ENCODE peak calls at places on chromosome 10, in seven cellular contexts. D, G, E, N, I, O and V are unnamed samples.

GRCh38 chr10:24396396-24396795 is 187.5 kb downstream of the KIAA1217 start:
- DNase-seq in D (no peak), G (peak; percentile 23), E (no peak), N (no peak), I (no peak), O (no peak), V (no peak)

GRCh38 chr10:77208857-77209256 is 428.8 kb downstream of the KCNMA1 start:
- DNase-seq in D (no peak), G (no peak), E (no peak), N (no peak), I (no peak), O (no peak), V (no peak)

GRCh38 chr10:43287056-43288007 is 20.5 kb upstream of the RASGEF1A start:
- DNase-seq in D (peak; percentile 27), G (peak; percentile 18), E (peak; percentile 19), N (peak; percentile 88), I (no peak), O (no peak), V (no peak)

GRCh38 chr10:14468022-14468421 is 137.3 kb upstream of the FRMD4A start:
- DNase-seq in D (no peak), G (peak; percentile 22), E (no peak), N (no peak), I (no peak), O (no peak), V (no peak)

GRCh38 chr10:132196178-132197113 is 9.7 kb downstream of the DPYSL4 start:
- DNase-seq in D (no peak), G (no peak), E (no peak), N (peak; percentile 64), I (no peak), O (no peak), V (no peak)

GRCh38 chr10:103278862-103279298 is 1.9 kb downstream of the INA start:
- DNase-seq in D (no peak), G (peak; percentile 71), E (peak; percentile 67), N (no peak), I (peak; percentile 79), O (peak; percentile 57), V (no peak)

GRCh38 chr10:33927347-33927746 is 592.9 kb upstream of the NRP1 start:
- DNase-seq in D (no peak), G (no peak), E (peak; percentile 29), N (no peak), I (no peak), O (no peak), V (no peak)

GRCh38 chr10:36185096-36185495 is 543.0 kb upstream of the FZD8 start:
- DNase-seq in D (no peak), G (no peak), E (no peak), N (no peak), I (no peak), O (no peak), V (no peak)

GRCh38 chr10:102796407-102797176 is 40.6 kb downstream of the CYP17A1 start:
- DNase-seq in D (peak; percentile 49), G (peak; percentile 74), E (peak; percentile 73), N (peak; percentile 92), I (no peak), O (peak; percentile 86), V (no peak)

GRCh38 chr10:132062641-132063390 is 2.9 kb upstream of the JAKMIP3 start:
- DNase-seq in D (no peak), G (no peak), E (no peak), N (no peak), I (no peak), O (peak; percentile 39), V (no peak)

GRCh38 chr10:72308320-72308987 is 34.7 kb downstream of the DDIT4 start:
- DNase-seq in D (no peak), G (peak; percentile 91), E (peak; percentile 98), N (peak; percentile 77), I (peak; percentile 64), O (peak; percentile 67), V (no peak)

GRCh38 chr10:132434405-132435005 is 37.5 kb downstream of the PWWP2B start:
- DNase-seq in D (no peak), G (no peak), E (no peak), N (peak; percentile 84), I (no peak), O (peak; percentile 65), V (no peak)

GRCh38 chr10:123236122-123236521 is 81.9 kb downstream of the BUB3 start:
- DNase-seq in D (no peak), G (peak; percentile 5), E (peak; percentile 13), N (no peak), I (no peak), O (no peak), V (no peak)

GRCh38 chr10:14665304-14665703 is 109.4 kb downstream of the FAM107B start:
- DNase-seq in D (no peak), G (peak; percentile 11), E (peak; percentile 11), N (no peak), I (peak; percentile 29), O (no peak), V (no peak)

GRCh38 chr10:116151076-116151475 is 121.9 kb downstream of the GFRA1 start:
- DNase-seq in D (no peak), G (peak; percentile 33), E (no peak), N (no peak), I (no peak), O (no peak), V (no peak)

GRCh38 chr10:131997366-131998049 is 15.8 kb upstream of the BNIP3 start:
- DNase-seq in D (no peak), G (peak; percentile 81), E (peak; percentile 92), N (peak; percentile 90), I (peak; percentile 98), O (peak; percentile 59), V (no peak)

GRCh38 chr10:131788386-131788785 is 112.4 kb upstream of the PPP2R2D start:
- DNase-seq in D (no peak), G (no peak), E (no peak), N (no peak), I (no peak), O (no peak), V (no peak)

GRCh38 chr10:113320980-113321379 is 231.9 kb upstream of the HABP2 start:
- DNase-seq in D (no peak), G (no peak), E (no peak), N (no peak), I (no peak), O (no peak), V (no peak)
- H3K4me3 ChIP-seq in D (no peak overlapping the region), G (no peak overlapping the region), E (no peak overlapping the region), N (no peak overlapping the region), I (no peak overlapping the region), O (no peak overlapping the region), V (no peak overlapping the region)

DNA sequence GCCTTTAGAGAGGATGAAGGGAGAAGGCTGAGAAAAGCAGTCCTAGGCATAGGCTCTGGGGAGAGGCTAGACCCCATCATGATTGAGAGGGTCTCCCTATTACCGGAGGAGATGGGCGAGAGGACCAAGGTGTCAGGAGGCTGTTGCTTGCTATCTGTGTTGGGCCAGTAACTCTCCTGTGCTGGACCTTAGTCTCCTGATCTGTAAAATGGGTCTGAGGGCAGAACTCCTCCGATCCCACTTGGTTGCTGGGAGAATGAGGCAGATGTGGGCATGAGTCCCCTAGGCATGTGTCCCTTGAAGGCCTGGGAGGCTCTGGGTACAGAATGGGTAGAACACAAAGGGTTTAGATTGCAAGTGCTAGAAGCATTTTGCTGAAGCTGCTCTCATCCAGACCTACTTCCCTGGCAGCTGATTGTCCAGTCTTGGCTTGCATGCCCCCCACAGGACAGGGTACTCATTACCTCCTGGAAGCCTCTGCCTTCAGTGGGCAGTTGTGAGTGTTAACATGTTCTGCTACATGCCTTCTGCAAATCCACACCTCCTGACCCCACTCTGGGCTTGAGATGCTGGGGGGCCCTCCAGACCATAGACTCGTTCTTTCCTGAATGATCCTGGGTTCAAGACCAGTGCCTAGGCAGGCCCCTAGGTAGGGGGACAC is 4.4 kb downstream of the ZMIZ1 start:
- DNase-seq in D (no peak), G (no peak), E (no peak), N (no peak), I (no peak), O (no peak), V (no peak)
- H3K4me3 ChIP-seq in D (no peak overlapping the region), G (peak overlapping the region; percentile 99), E (no peak overlapping the region), N (peak overlapping the region; percentile 50), I (peak overlapping the region; percentile 95), O (no peak overlapping the region), V (no peak overlapping the region)

GRCh38 chr10:32377458-32378370 is 30.8 kb upstream of the EPC1 start:
- DNase-seq in D (no peak), G (peak; percentile 77), E (peak; percentile 61), N (no peak), I (peak; percentile 74), O (no peak), V (no peak)

GRCh38 chr10:32379314-32379949 is 32.5 kb upstream of the EPC1 start:
- DNase-seq in D (no peak), G (peak; percentile 83), E (peak; percentile 75), N (no peak), I (peak; percentile 79), O (no peak), V (no peak)

GRCh38 chr10:32376780-32377179 is 29.8 kb upstream of the EPC1 start:
- DNase-seq in D (no peak), G (peak; percentile 23), E (no peak), N (no peak), I (peak; percentile 40), O (no peak), V (no peak)

GRCh38 chr10:32379950-32380547 is 33.1 kb upstream of the EPC1 start:
- DNase-seq in D (no peak), G (no peak), E (no peak), N (no peak), I (no peak), O (no peak), V (no peak)

GRCh38 chr10:32378371-32379301 is 31.7 kb upstream of the EPC1 start:
- DNase-seq in D (peak; percentile 72), G (peak; percentile 97), E (peak; percentile 90), N (peak; percentile 98), I (peak; percentile 96), O (peak; percentile 93), V (no peak)
- H3K4me3 ChIP-seq in D (peak overlapping the region; percentile 77), G (peak overlapping the region; percentile 93), E (peak overlapping the region; percentile 71), N (peak overlapping the region; percentile 96), I (peak overlapping the region; percentile 98), O (peak overlapping the region; percentile 46), V (peak overlapping the region; percentile 89)

GRCh38 chr10:50432206-50432605 is 180.9 kb upstream of the ASAH2 start:
- DNase-seq in D (no peak), G (peak; percentile 28), E (no peak), N (no peak), I (no peak), O (no peak), V (no peak)

GRCh38 chr10:50431791-50432190 is 180.5 kb upstream of the ASAH2 start:
- DNase-seq in D (peak; percentile 96), G (peak; percentile 70), E (no peak), N (no peak), I (peak; percentile 48), O (no peak), V (no peak)

GRCh38 chr10:50432610-50433009 is 181.3 kb upstream of the ASAH2 start:
- DNase-seq in D (no peak), G (no peak), E (no peak), N (no peak), I (no peak), O (no peak), V (no peak)

GRCh38 chr10:50426485-50426884 is 175.2 kb upstream of the ASAH2 start:
- DNase-seq in D (peak; percentile 56), G (no peak), E (no peak), N (no peak), I (no peak), O (no peak), V (no peak)

DNA sequence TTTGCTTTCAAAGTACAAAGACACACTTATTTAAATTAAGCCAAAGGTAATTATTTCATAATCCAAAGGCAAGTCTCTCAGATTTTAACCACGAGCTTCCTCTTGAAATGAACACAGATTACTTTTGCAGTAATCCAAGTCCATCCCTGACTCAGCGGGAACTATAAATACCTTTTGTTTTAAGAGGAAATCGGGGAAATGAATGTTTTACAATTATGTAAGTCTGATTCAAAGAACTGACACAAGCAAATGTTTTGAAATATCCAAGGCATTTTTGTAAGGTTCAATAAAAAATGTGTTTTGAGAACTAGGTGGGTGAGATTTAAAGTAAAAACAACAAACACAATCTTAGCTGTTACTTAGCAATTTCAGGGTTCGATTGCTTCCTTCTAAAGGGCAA is 179.8 kb upstream of the ASAH2 start:
- DNase-seq in D (no peak), G (peak; percentile 88), E (peak; percentile 78), N (no peak), I (peak; percentile 76), O (no peak), V (no peak)
- H3K4me3 ChIP-seq in D (peak overlapping the region; percentile 45), G (peak overlapping the region; percentile 68), E (no peak overlapping the region), N (peak overlapping the region; percentile 29), I (peak overlapping the region; percentile 77), O (no peak overlapping the region), V (no peak overlapping the region)